ENCODE peak calls at places on chromosomes 2 and 18, in four cellular contexts. Y is A673, W is PC-3, V is astrocyte. P is an unnamed sample.
A peak's percentile ranks its signal among the peaks of the same experiment; 100 is the strongest.

GRCh38 chr2:20061940-20062339 is 10.5 kb upstream of the LAPTM4A start:
- DNase-seq in V (no peak), Y (no peak), W (no peak), P (no peak)

GRCh38 chr2:217873371-217873770 is 129.4 kb downstream of the TNS1 start:
- DNase-seq in V (no peak), Y (no peak), W (no peak), P (no peak)

GRCh38 chr18:44818148-44818547 is 137.5 kb downstream of the SETBP1 start:
- DNase-seq in W (no peak), Y (no peak), V (no peak), P (no peak)

GRCh38 chr2:29014811-29015414 is 33.8 kb downstream of the TOGARAM2 start:
- DNase-seq in V (peak; percentile 80), W (peak; percentile 72), Y (peak; percentile 28), P (peak; percentile 89)

GRCh38 chr2:88307817-88308216 is 137.7 kb downstream of the THNSL2 start:
- DNase-seq in Y (peak; percentile 33), V (no peak), W (peak; percentile 50), P (peak; percentile 10)

GRCh38 chr2:128041561-128041960 is 13.7 kb upstream of the SAP130 start:
- DNase-seq in Y (no peak), W (no peak), V (no peak), P (no peak)

GRCh38 chr2:160076935-160077334 is 14.5 kb upstream of the PLA2R1 start:
- DNase-seq in V (no peak), Y (no peak), W (no peak), P (no peak)

GRCh38 chr18:51726614-51727013 is 529.1 kb upstream of the MEX3C start:
- DNase-seq in V (no peak), W (no peak), Y (no peak), P (no peak)

GRCh38 chr2:15158532-15158931 is 402.6 kb downstream of the NBAS start:
- DNase-seq in V (no peak), W (peak; percentile 20), Y (no peak), P (no peak)

GRCh38 chr18:35386600-35387366 is 9.6 kb upstream of the ZNF396 start:
- DNase-seq in W (peak; percentile 66), V (peak; percentile 59), Y (peak; percentile 80), P (peak; percentile 96)

GRCh38 chr18:13791181-13791580 is 32.8 kb upstream of the MC5R start:
- DNase-seq in V (no peak), Y (no peak), W (no peak), P (no peak)

GRCh38 chr2:43020296-43020695 is 206.1 kb downstream of the ZFP36L2 start:
- DNase-seq in Y (no peak), W (no peak), V (no peak), P (no peak)

GRCh38 chr2:129464036-129464435 is 515.4 kb upstream of the RAB6C start:
- DNase-seq in V (no peak), W (no peak), Y (no peak), P (no peak)

GRCh38 chr18:58625839-58626238 is 3.1 kb downstream of the ALPK2 start:
- DNase-seq in W (no peak), Y (no peak), V (no peak), P (no peak)
- H3K4me3 ChIP-seq in W (no peak overlapping the region), Y (no peak overlapping the region), V (no peak overlapping the region), P (no peak overlapping the region)

GRCh38 chr2:158928965-158929364 is 39.5 kb upstream of the TANC1 start:
- DNase-seq in Y (no peak), W (peak; percentile 38), V (no peak), P (no peak)
- TF ChIP-seq CTCF in Y (no peak), W (no peak), V (no peak), P (no peak)

GRCh38 chr2:121961761-121962160 is 206.3 kb downstream of the TSN start:
- DNase-seq in Y (no peak), W (no peak), V (no peak), P (no peak)

GRCh38 chr2:121965666-121966065 is 210.2 kb downstream of the TSN start:
- DNase-seq in W (no peak), Y (no peak), V (no peak), P (no peak)

GRCh38 chr2:121969766-121970639 is 214.6 kb downstream of the TSN start:
- DNase-seq in V (no peak), Y (peak; percentile 49), W (no peak), P (no peak)

GRCh38 chr2:121969155-121969554 is 213.7 kb downstream of the TSN start:
- DNase-seq in W (no peak), Y (no peak), V (no peak), P (no peak)

DNA sequence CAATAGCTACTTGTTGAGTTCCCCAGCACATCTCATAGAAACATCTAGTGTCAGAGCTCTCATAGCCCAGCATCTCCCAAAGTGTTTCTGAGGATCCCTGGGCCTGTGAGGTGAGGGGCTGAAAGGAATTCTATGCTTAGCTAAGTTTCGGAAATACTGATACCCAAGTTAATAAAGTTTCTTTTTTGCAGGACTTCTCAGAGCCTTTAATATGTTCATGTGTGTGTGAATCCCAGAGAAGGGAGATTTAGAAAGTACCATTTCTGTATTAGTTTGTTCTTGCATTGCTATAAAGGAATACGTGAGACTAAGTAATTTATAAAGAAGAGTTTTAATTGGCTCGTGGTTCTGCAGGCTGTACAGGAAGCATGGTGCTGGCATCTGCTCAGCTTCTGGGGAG is 211.2 kb downstream of the TSN start:
- DNase-seq in V (no peak), Y (no peak), W (no peak), P (no peak)
- H3K4me3 ChIP-seq in V (no peak overlapping the region), Y (no peak overlapping the region), W (no peak overlapping the region), P (no peak overlapping the region)

DNA sequence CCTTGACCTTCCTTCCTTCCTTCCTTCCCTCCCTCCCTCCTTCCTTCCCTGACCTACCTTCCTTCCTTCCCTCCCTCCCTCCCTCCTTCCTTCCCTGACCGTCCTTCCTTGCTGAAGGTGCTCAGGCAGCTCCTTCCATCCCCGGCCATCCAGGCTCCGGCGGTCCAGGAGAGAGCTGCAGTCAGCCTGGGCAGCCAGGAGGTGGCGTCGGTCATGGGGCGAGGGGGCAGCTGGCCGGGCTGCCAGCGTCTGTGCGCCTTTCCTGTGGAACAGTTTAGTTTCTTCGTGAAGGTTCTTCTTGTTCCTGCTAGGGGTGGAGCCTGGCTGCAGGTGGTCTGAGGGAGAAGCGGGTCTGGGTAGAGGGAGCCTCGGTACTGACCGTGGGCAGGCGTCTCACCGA is 15.7 kb downstream of the GPR35 start:
- DNase-seq in Y (peak; percentile 45), V (no peak), W (peak; percentile 50), P (peak; percentile 43)
- TF ChIP-seq CTCF in Y (peak; percentile 53), V (no peak), W (peak; percentile 54), P (peak; percentile 61)

GRCh38 chr2:110804915-110805314 is 72.5 kb downstream of the ACOXL start:
- DNase-seq in W (no peak), V (no peak), Y (no peak), P (no peak)
- H3K4me3 ChIP-seq in W (no peak overlapping the region), V (no peak overlapping the region), Y (no peak overlapping the region), P (no peak overlapping the region)

GRCh38 chr2:232315049-232315922 is 63.3 kb upstream of the ALPP start:
- DNase-seq in V (peak; percentile 76), Y (peak; percentile 64), W (peak; percentile 31), P (peak; percentile 42)
- TF ChIP-seq CTCF in V (peak; percentile 12), Y (peak; percentile 16), W (no peak), P (no peak)

GRCh38 chr2:239265681-239266435 is 135.0 kb downstream of the HDAC4 start:
- DNase-seq in W (no peak), Y (no peak), V (no peak), P (no peak)
- H3K4me3 ChIP-seq in W (no peak overlapping the region), Y (no peak overlapping the region), V (no peak overlapping the region), P (no peak overlapping the region)

DNA sequence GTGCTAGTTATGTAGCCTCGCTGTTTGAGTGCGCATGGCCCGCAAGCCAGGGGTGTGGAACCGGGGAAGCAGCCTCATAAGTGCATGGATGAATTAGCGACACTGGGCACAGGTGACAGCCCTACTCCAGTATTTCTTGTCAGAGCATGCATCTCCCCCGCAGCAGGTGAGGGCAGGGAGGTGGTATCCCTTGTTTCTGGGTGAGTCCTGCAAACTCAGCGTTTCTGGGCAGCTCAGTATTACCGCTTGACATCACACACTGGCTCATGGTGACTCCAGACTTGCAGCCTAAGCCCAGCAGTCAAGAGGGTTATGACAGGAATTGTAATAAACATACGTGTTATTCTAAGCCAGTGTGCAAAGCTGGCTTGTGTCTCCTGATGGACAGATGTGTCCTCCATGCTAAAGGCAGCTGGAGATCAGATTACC is 2.5 kb downstream of the CABLES1 start:
- DNase-seq in V (no peak), Y (no peak), W (no peak), P (no peak)
- TF ChIP-seq CTCF in V (no peak), Y (no peak), W (no peak), P (no peak)

GRCh38 chr2:241063587-241063986 is 38.5 kb downstream of the MTERF4 start:
- DNase-seq in V (no peak), Y (no peak), W (no peak), P (no peak)
- H3K4me3 ChIP-seq in V (no peak overlapping the region), Y (no peak overlapping the region), W (peak overlapping the region; percentile 57), P (no peak overlapping the region)

DNA sequence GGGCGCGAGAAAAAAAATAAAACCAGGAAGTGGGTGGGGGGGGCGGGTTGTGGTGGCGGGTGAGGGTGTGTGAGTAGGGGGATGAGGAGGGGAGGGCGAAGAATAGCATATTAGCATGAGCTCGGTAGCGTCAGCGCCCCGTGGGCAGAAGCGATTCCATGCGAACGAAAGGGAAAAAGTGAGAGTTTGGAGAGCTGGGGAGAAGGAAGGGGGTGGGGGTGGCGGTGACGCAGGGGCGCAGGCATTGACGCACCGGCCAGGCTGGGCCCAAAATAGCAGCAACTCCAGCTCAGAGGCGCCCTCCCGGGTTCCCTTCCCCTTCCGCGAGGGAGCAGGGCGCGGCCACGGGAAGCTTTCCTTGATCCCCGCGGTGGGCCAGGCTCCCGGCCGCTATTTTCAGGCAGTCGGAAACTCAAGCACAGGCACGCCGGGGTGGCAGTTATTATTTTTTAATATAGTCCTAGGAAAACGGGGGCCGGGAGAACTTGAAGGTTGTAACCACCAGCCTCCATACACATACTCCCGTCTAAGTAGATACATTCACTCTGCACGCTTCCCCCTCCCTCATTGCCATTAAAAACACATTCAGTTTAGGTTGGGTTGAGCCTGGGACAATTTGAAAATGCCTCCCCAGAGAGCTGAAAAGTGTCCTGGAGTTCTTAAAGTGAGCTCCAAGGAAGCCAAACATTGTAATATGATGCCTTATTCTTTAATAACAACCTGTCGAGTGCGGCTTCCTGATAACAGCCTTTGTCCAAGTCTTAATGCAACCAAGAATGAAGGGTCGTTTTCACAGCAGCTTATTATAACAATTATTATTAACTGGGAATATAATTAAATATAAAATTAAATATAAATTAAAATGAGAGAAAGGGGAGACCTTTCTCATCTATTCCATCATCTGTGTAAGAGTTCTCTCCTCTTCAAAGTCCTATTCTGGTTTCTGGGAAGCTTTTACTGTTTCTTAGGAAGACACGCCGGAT is 2.3 kb upstream of the NR4A2 start:
- DNase-seq in Y (peak; percentile 91), V (peak; percentile 92), W (peak; percentile 79), P (peak; percentile 90)
- TF ChIP-seq CTCF in Y (no peak), V (no peak), W (peak; percentile 31), P (peak; percentile 34)